ENCODE peak calls at places on chromosomes 6 and 20, in nine cellular contexts. A is left lung; W is stimulated activated CD8-positive, alpha-beta memory T cell treated with anti-CD3 and anti-CD28 coated beads, Interleukin-2, amount 100 ng/mL, for 1 hour; T is kidney tubule cell; V is choroid plexus epithelial cell; H is CD4-positive, CD25-positive, alpha-beta regulatory T cell; F is Kasumi-1; G is dorsolateral prefrontal cortex; Y is posterior cingulate gyrus. E is an unnamed sample.
A peak's percentile ranks its signal among the peaks of the same experiment; 100 is the strongest.

GRCh38 chr6:45075246-45075645 is 252.9 kb upstream of the RUNX2 start:
- DNase-seq in W (no peak), Y (no peak), A (no peak), F (no peak), H (no peak), G (no peak), V (peak; percentile 97), T (peak; percentile 96), E (no peak)

GRCh38 chr6:105952762-105953700 is 133.1 kb upstream of the PRDM1 start:
- DNase-seq in V (no peak), G (no peak), A (no peak), T (no peak), H (no peak), F (peak; percentile 35), Y (no peak), W (no peak), E (no peak)

GRCh38 chr6:125611573-125612399 is 137.6 kb upstream of the HEY2 start:
- DNase-seq in W (no peak), T (no peak), Y (no peak), V (peak; percentile 61), A (no peak), F (no peak), H (no peak), G (no peak), E (no peak)

GRCh38 chr6:15253107-15254073 is 7.5 kb downstream of the JARID2 start:
- DNase-seq in H (no peak), T (no peak), G (no peak), F (no peak), V (no peak), W (no peak), A (no peak), Y (no peak), E (no peak)

GRCh38 chr6:110618591-110619267 is 142.3 kb upstream of the SLC22A16 start:
- DNase-seq in G (no peak), A (no peak), H (no peak), T (peak; percentile 20), V (peak; percentile 54), F (peak; percentile 47), W (no peak), Y (no peak), E (no peak)

GRCh38 chr20:41131594-41132387 is 5.6 kb upstream of the PLCG1 start:
- DNase-seq in H (no peak), F (no peak), T (peak; percentile 29), Y (no peak), A (no peak), G (no peak), V (no peak), W (no peak), E (no peak)

GRCh38 chr6:35258336-35258735 is 1.2 kb upstream of the ZNF76 start:
- DNase-seq in V (no peak), Y (no peak), T (no peak), F (no peak), A (no peak), W (no peak), H (no peak), G (no peak), E (no peak)

GRCh38 chr6:80640176-80640575 is 533.7 kb downstream of the BCKDHB start:
- DNase-seq in W (no peak), G (no peak), T (no peak), Y (no peak), H (no peak), A (no peak), V (no peak), F (no peak), E (no peak)

GRCh38 chr6:136086686-136087085 is 163.4 kb downstream of the MTFR2 start:
- DNase-seq in A (no peak), V (no peak), Y (peak; percentile 23), G (peak; percentile 36), T (no peak), H (no peak), F (no peak), W (no peak), E (no peak)

GRCh38 chr6:28764014-28764723 is 159.6 kb downstream of the TRIM27 start:
- DNase-seq in A (no peak), W (no peak), T (peak; percentile 31), H (no peak), Y (no peak), V (no peak), G (no peak), F (no peak), E (no peak)

GRCh38 chr20:24523661-24524060 is 54.2 kb downstream of the SYNDIG1 start:
- DNase-seq in H (no peak), A (no peak), V (no peak), F (no peak), Y (peak; percentile 61), G (peak; percentile 70), W (no peak), T (no peak), E (no peak)

GRCh38 chr6:16712250-16712930 is 48.9 kb downstream of the ATXN1 start:
- DNase-seq in G (no peak), F (peak; percentile 22), A (no peak), W (no peak), H (no peak), Y (no peak), V (no peak), T (no peak), E (no peak)

E was measured in central memory CD8-positive, alpha-beta T cell.